ENCODE peak calls at places on chromosomes 13 and 19, in nine cellular contexts. J, C, G, Q, B, E, L, N and S are unnamed samples. For H3K36me3, the result is how much of the 10 kb centered on the place peaks cover.

GRCh38 chr13:66138172-66138811 is 1091.8 kb downstream of the PCDH9 start:
- DNase-seq in C (no peak), G (no peak), L (no peak), J (no peak), Q (no peak), N (no peak), B (no peak), E (no peak), S (no peak)

GRCh38 chr13:63979951-63980350 is 2564.3 kb upstream of the PCDH20 start:
- DNase-seq in B (no peak), E (no peak), Q (no peak), J (no peak), L (no peak), C (no peak), N (no peak), G (no peak), S (no peak)

GRCh38 chr13:50679321-50679720 is 164.2 kb downstream of the DLEU7 start:
- DNase-seq in N (no peak), L (no peak), C (no peak), B (no peak), J (no peak), Q (no peak), E (no peak), G (no peak), S (no peak)

GRCh38 chr13:69935043-69935442 is 172.6 kb upstream of the ATXN8OS start:
- DNase-seq in G (no peak), C (no peak), N (no peak), E (no peak), L (no peak), J (no peak), B (no peak), Q (no peak), S (no peak)

GRCh38 chr13:75180805-75181455 is 301.0 kb downstream of the TBC1D4 start:
- DNase-seq in Q (no peak), E (no peak), B (no peak), G (no peak), C (no peak), J (no peak), N (no peak), L (no peak), S (no peak)

GRCh38 chr13:23510979-23511735 is 59.1 kb upstream of the TNFRSF19 start:
- DNase-seq in J (peak), G (no peak), Q (no peak), B (no peak), E (no peak), N (no peak), L (no peak), C (no peak), S (no peak)

GRCh38 chr13:34967851-34968562 is 25.9 kb downstream of the NBEA start:
- DNase-seq in B (no peak), Q (no peak), C (no peak), J (no peak), L (no peak), G (no peak), E (no peak), N (no peak), S (no peak)

GRCh38 chr19:2524840-2525723 is 49.2 kb downstream of the GADD45B start:
- DNase-seq in C (no peak), Q (no peak), L (no peak), J (peak), N (no peak), B (no peak), G (no peak), E (no peak), S (no peak)

GRCh38 chr19:8321067-8321759 is at the start of the genes NDUFA7 and RPS28:
- DNase-seq in G (peak), Q (peak), C (peak), B (peak), E (peak), J (peak), L (peak), N (peak), S (peak)

GRCh38 chr13:75418997-75419396 is 63.0 kb downstream of the TBC1D4 start:
- DNase-seq in C (no peak), L (no peak), J (no peak), E (no peak), B (no peak), Q (no peak), G (no peak), N (no peak), S (no peak)

GRCh38 chr13:43214124-43214523 is 190.7 kb downstream of the DNAJC15 start:
- DNase-seq in C (no peak), L (no peak), J (no peak), N (no peak), G (no peak), E (no peak), Q (no peak), B (no peak), S (no peak)

GRCh38 chr13:30388401-30389283 is 33.7 kb upstream of the UBE2L5 start:
- DNase-seq in E (no peak), Q (peak), J (no peak), G (no peak), B (peak), N (no peak), C (no peak), L (no peak), S (no peak)

GRCh38 chr13:95180513-95181245 is 120.6 kb downstream of the ABCC4 start:
- DNase-seq in B (no peak), L (no peak), Q (no peak), G (no peak), C (no peak), J (peak), E (no peak), N (no peak), S (no peak)

GRCh38 chr13:96958286-96958891 is 35.9 kb downstream of the OXGR1 start:
- DNase-seq in Q (no peak), J (peak), N (peak), E (no peak), C (no peak), L (no peak), G (no peak), B (no peak), S (no peak)

GRCh38 chr13:44263920-44264610 is 109.6 kb upstream of the SERP2 start:
- DNase-seq in L (no peak), Q (peak), B (peak), G (no peak), C (no peak), E (no peak), N (no peak), J (peak), S (no peak)

GRCh38 chr19:32351807-32352630 is 6.6 kb downstream of the ZNF507 start:
- DNase-seq in G (no peak), J (no peak), Q (no peak), E (no peak), B (no peak), C (no peak), N (no peak), L (no peak), S (no peak)

GRCh38 chr13:105502193-105502592 is 1033.3 kb downstream of the EFNB2 start:
- DNase-seq in Q (no peak), E (no peak), G (no peak), B (no peak), J (no peak), N (no peak), L (no peak), C (no peak), S (no peak)

DNA sequence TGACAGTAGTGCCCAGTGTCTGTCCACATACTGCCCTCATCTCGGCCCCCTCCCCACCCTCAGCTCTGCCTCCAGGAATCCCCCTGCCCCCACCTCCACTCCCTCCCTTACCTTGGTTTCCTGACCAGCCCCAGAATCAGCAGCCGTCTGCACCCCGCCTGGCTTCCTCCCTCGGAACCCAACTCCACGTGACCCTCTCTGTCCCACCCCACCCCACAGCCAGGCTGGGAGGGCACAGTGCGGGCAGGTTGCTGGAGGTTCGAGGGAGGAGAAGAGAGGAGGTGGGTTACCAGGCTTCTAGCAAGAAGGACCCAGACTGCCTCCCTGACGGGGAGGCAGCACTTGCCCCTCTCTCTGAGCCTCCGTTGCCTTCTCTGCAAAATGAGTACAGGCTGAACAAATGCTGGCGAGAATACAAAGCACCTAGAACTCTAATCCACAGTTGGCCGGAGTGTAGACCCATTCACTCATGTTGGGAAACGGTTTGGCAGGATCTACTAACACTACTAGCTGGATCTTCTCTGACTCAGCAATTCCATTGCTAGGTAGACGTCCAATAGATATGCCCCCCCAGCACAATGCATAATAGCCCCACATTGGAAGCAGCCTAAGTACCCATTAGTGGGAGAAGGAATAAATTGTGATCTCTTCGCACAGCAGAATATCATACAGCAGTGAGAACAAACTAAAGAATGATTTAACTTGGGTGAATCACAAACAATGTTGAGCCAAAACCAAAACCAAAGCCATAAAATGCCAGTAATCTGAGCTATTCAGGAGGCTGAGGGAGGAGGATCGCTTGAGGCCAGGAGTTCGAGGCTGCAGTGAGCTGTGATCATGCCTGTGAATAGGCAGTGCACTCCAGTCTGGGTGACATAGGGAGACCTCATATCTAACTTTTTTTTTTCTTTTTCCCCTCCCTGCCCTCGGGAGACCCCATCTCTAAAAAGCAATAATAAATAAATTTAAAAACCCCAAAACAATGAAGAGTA is at the start of gene RASAL3:
- DNase-seq in G (no peak), J (no peak), B (no peak), E (peak), C (no peak), L (peak), Q (no peak), N (no peak), S (no peak)
- H3K36me3 ChIP-seq in G (under half), J (under half), B (under half), E (under half), C (under half), L (under half), Q (under half), N (under half), S (under half)

GRCh38 chr19:10112037-10112751 is 701 bp downstream of the P2RY11 start:
- DNase-seq in B (no peak), J (no peak), C (no peak), G (no peak), E (no peak), N (no peak), L (peak), Q (no peak), S (no peak)

GRCh38 chr19:10114651-10115391 is 3.3 kb downstream of the P2RY11 start:
- DNase-seq in Q (no peak), C (no peak), G (no peak), N (no peak), L (no peak), E (no peak), B (no peak), J (no peak), S (no peak)

GRCh38 chr19:10113964-10114650 is 2.6 kb downstream of the P2RY11 start:
- DNase-seq in E (no peak), L (no peak), C (no peak), J (no peak), B (no peak), G (no peak), Q (no peak), N (no peak), S (no peak)

GRCh38 chr19:10112895-10113591 is 1.6 kb downstream of the P2RY11 start:
- DNase-seq in N (peak), L (peak), C (no peak), G (no peak), J (peak), E (peak), Q (no peak), B (no peak), S (peak)

GRCh38 chr19:10113592-10113963 is 2.1 kb downstream of the P2RY11 start:
- DNase-seq in B (no peak), N (peak), L (no peak), E (no peak), J (no peak), C (no peak), Q (no peak), G (no peak), S (no peak)
- TF ChIP-seq POLR2A in B (no peak), N (no peak), L (no peak), E (no peak), J (no peak), C (no peak), Q (no peak), G (no peak), S (no peak)

DNA sequence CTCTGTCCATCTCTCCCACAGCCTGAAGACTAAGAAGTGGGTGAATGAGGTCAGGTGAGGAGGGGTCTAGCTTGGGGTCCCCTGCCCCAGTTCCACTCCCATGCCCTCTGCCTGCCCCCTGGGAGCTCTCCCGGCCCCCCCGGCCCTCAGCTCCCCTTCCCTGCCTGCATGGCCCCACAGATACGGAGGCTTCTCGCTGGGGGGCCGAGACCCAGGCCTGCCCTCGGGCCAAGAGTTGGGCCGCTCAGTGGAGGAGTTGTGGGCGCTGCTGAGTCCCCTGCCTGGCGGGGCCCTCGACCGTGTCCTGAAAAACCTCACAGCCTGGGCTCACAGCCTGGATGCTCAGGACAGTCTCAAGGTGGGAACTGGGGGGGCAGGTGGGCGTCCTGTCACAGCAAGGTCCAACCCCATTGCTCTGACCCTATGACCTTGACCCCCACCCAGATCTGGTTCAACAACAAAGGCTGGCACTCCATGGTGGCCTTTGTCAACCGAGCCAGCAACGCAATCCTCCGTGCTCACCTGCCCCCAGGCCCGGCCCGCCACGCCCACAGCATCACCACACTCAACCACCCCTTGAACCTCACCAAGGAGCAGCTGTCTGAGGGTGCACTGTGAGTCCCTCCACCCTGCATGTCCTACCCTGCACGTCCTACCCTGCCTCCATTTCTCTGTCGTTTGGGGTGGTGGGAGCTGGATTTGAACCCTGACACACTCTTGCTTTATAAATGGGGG is 10.9 kb upstream of the ARHGAP45 start:
- DNase-seq in J (no peak), E (no peak), B (no peak), G (no peak), Q (no peak), C (no peak), L (no peak), N (no peak), S (no peak)
- H3K36me3 ChIP-seq in J (under half), E (under half), B (under half), G (under half), Q (under half), C (under half), L (under half), N (under half), S (under half)

DNA sequence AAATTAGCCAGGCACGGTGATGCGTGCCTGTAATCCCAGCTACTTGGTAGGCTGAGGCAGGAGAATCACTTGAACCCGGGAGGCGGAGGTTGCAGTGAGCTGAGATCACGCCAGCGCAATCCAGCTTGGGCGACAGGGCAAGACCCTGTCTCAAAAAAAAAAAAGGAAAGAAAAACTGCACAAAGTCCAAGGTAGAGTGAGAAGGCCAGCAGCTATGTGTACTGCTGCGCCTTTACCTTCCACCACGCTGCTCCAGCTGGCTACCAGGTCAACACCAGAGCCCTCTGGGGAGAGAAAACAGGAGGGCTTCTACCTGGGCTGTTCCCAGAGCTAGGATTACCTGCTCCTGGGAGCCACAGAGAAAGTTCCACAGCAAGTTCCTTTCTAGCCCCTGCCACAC is 3.2 kb downstream of the ELL start:
- DNase-seq in J (no peak), B (no peak), C (no peak), N (no peak), Q (no peak), G (no peak), E (no peak), L (no peak), S (no peak)
- TF ChIP-seq POLR2A in J (no peak), B (no peak), C (no peak), N (no peak), Q (no peak), G (no peak), E (no peak), L (no peak), S (no peak)

GRCh38 chr19:6745965-6746364 is 6.5 kb downstream of the TRIP10 start:
- DNase-seq in E (no peak), G (no peak), N (no peak), C (no peak), L (no peak), B (no peak), J (no peak), Q (no peak), S (no peak)
- H3K36me3 ChIP-seq in E (under half), G (under half), N (under half), C (half or more), L (under half), B (under half), J (under half), Q (under half), S (half or more)

DNA sequence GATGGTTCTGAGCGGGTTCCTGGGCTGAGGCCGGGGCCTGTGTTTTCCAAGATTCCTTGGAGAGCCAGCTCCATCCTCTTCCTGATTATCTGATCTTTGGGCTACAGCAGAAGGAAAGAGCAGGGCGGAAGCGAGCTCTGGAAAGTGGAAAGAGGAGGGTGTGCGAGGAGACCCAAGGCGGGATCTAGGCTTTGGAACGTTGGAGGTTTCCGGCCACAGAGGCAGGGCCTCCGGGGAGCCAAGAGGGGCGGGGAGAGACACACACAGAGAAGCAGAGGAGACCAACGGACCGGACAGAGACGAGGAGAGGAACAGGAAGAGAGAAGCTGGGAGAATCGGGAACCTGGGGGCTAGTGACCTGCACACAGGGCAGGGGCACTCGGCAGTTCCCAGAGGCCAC is at the start of gene CLEC11A:
- DNase-seq in N (no peak), J (peak), L (peak), C (no peak), Q (peak), B (peak), G (no peak), E (peak), S (peak)
- TF ChIP-seq POLR2A in N (peak), J (no peak), L (no peak), C (no peak), Q (no peak), B (no peak), G (no peak), E (no peak), S (no peak)

DNA sequence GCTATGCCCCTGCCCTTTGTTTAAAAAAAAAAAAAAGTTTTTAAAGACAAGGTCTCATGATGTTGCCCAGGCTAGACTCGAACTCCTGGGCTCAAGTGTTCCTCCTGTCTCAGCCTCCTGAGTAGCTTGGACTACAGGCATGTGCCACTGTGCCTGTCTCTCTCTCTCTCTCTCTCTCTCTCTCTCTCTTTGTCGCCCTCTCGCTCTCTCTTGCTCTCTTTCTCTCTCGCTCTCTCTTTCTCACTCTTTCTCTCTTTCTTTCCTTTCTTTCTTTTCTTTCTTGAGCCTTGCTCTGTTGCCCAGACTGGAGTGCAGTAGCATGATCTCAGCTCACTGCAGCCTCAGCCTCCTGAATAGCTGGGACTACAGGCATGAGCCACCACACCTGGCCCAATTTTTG is 7.5 kb downstream of the COX6B1 start:
- DNase-seq in L (no peak), N (no peak), J (no peak), B (no peak), Q (no peak), G (no peak), E (no peak), C (no peak), S (no peak)
- H3K36me3 ChIP-seq in L (under half), N (under half), J (under half), B (under half), Q (under half), G (under half), E (under half), C (half or more), S (half or more)

GRCh38 chr19:34733266-34733825 is 697 bp upstream of the ZNF181 start:
- DNase-seq in L (no peak), G (peak), N (no peak), C (no peak), B (no peak), E (no peak), J (peak), Q (no peak), S (no peak)
- TF ChIP-seq POLR2A in L (peak), G (no peak), N (peak), C (no peak), B (peak), E (peak), J (no peak), Q (peak), S (no peak)

DNA sequence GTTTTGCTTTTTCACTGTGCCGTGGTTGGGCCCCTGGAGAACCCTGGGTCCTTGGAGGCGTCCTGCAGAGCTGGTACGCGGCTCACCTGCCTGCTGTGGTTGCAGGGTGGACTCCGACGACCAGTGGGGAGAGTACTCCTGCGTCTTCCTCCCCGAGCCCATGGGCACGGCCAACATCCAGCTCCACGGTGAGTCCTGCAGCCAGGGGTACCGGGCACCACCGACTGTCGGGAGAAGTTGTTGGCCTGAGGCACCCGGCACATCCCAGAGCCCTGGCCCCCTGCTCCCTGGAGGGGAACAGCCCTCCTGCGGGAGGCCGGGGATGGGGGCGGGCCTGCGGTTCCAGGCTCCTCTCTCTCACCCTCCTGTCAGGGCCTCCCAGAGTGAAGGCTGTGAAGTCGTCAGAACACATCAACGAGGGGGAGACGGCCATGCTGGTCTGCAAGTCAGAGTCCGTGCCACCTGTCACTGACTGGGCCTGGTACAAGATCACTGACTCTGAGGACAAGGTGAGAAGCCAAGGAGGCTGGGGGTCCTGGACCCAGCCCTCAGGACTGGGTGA is 8.0 kb downstream of the BSG start:
- DNase-seq in B (no peak), N (no peak), C (no peak), J (no peak), G (no peak), Q (no peak), L (no peak), E (no peak), S (no peak)
- H3K36me3 ChIP-seq in B (under half), N (under half), C (under half), J (under half), G (under half), Q (under half), L (under half), E (under half), S (half or more)